ENCODE peak calls at places on chromosomes 11 and 22, in eight cellular contexts. One of them, this sample, is unnamed.

GRCh38 chr11:93407777-93408401 is 77.3 kb downstream of the DEUP1 start:
- DNase-seq in spleen: no peak
- DNase-seq in WTC11: no peak
- DNase-seq in choroid plexus epithelial cell: peak; percentile 11
- DNase-seq in fibroblast of the aortic adventitia: peak; percentile 1
- DNase-seq in GM12865: no peak
- DNase-seq in epithelial cell of proximal tubule: no peak
- DNase-seq in HFFc6: no peak
- DNase-seq in this sample: no peak

GRCh38 chr11:119486691-119487259 is 63.8 kb upstream of the THY1 start:
- DNase-seq in WTC11: no peak
- DNase-seq in spleen: no peak
- DNase-seq in GM12865: no peak
- DNase-seq in choroid plexus epithelial cell: no peak
- DNase-seq in fibroblast of the aortic adventitia: no peak
- DNase-seq in epithelial cell of proximal tubule: no peak
- DNase-seq in HFFc6: no peak
- DNase-seq in this sample: no peak

GRCh38 chr22:19831016-19831415 is 23.7 kb downstream of the GNB1L start:
- DNase-seq in spleen: no peak
- DNase-seq in HFFc6: no peak
- DNase-seq in fibroblast of the aortic adventitia: no peak
- DNase-seq in WTC11: no peak
- DNase-seq in choroid plexus epithelial cell: no peak
- DNase-seq in epithelial cell of proximal tubule: no peak
- DNase-seq in GM12865: no peak
- DNase-seq in this sample: no peak

GRCh38 chr11:62974848-62975522 is 9.8 kb downstream of the SLC22A6 start:
- DNase-seq in spleen: no peak
- DNase-seq in HFFc6: no peak
- DNase-seq in GM12865: peak; percentile 11
- DNase-seq in fibroblast of the aortic adventitia: peak; percentile 10
- DNase-seq in epithelial cell of proximal tubule: no peak
- DNase-seq in WTC11: peak; percentile 71
- DNase-seq in choroid plexus epithelial cell: peak; percentile 9
- DNase-seq in this sample: peak; percentile 34

GRCh38 chr11:112334381-112334780 is 73.7 kb upstream of the PLET1 start:
- DNase-seq in epithelial cell of proximal tubule: no peak
- DNase-seq in fibroblast of the aortic adventitia: no peak
- DNase-seq in spleen: no peak
- DNase-seq in GM12865: no peak
- DNase-seq in HFFc6: no peak
- DNase-seq in choroid plexus epithelial cell: no peak
- DNase-seq in WTC11: no peak
- DNase-seq in this sample: no peak

GRCh38 chr11:47056261-47056915 is 119.8 kb downstream of the CSTPP1 start:
- DNase-seq in HFFc6: peak; percentile 11
- DNase-seq in WTC11: no peak
- DNase-seq in GM12865: peak; percentile 11
- DNase-seq in epithelial cell of proximal tubule: no peak
- DNase-seq in choroid plexus epithelial cell: peak; percentile 93
- DNase-seq in spleen: no peak
- DNase-seq in fibroblast of the aortic adventitia: peak; percentile 89
- DNase-seq in this sample: no peak

GRCh38 chr22:46625113-46625842 is 5.1 kb downstream of the GRAMD4 start:
- DNase-seq in spleen: no peak
- DNase-seq in epithelial cell of proximal tubule: no peak
- DNase-seq in fibroblast of the aortic adventitia: no peak
- DNase-seq in GM12865: no peak
- DNase-seq in choroid plexus epithelial cell: no peak
- DNase-seq in HFFc6: no peak
- DNase-seq in WTC11: no peak
- DNase-seq in this sample: no peak

GRCh38 chr22:45612451-45612901 is 59.2 kb upstream of the ATXN10 start:
- DNase-seq in epithelial cell of proximal tubule: no peak
- DNase-seq in spleen: no peak
- DNase-seq in WTC11: no peak
- DNase-seq in GM12865: no peak
- DNase-seq in fibroblast of the aortic adventitia: peak; percentile 86
- DNase-seq in choroid plexus epithelial cell: peak; percentile 76
- DNase-seq in HFFc6: peak; percentile 82
- DNase-seq in this sample: no peak

GRCh38 chr11:86999859-87000753 is 37.6 kb upstream of the TMEM135 start:
- DNase-seq in HFFc6: peak; percentile 25
- DNase-seq in GM12865: no peak
- DNase-seq in WTC11: no peak
- DNase-seq in choroid plexus epithelial cell: peak; percentile 72
- DNase-seq in epithelial cell of proximal tubule: no peak
- DNase-seq in fibroblast of the aortic adventitia: peak; percentile 73
- DNase-seq in spleen: no peak
- DNase-seq in this sample: no peak

GRCh38 chr11:93633835-93634234 is 27.6 kb upstream of the CEP295 start:
- DNase-seq in GM12865: no peak
- DNase-seq in spleen: no peak
- DNase-seq in epithelial cell of proximal tubule: no peak
- DNase-seq in choroid plexus epithelial cell: no peak
- DNase-seq in WTC11: no peak
- DNase-seq in HFFc6: no peak
- DNase-seq in fibroblast of the aortic adventitia: no peak
- DNase-seq in this sample: no peak

GRCh38 chr22:45185718-45186511 is 22.2 kb downstream of the NUP50 start:
- DNase-seq in choroid plexus epithelial cell: no peak
- DNase-seq in fibroblast of the aortic adventitia: no peak
- DNase-seq in GM12865: no peak
- DNase-seq in epithelial cell of proximal tubule: no peak
- DNase-seq in HFFc6: no peak
- DNase-seq in spleen: peak; percentile 29
- DNase-seq in WTC11: no peak
- DNase-seq in this sample: no peak

GRCh38 chr11:77557553-77557952 is 32.2 kb upstream of the AQP11 start:
- DNase-seq in WTC11: peak; percentile 53
- DNase-seq in spleen: no peak
- DNase-seq in epithelial cell of proximal tubule: no peak
- DNase-seq in GM12865: peak; percentile 35
- DNase-seq in choroid plexus epithelial cell: peak; percentile 42
- DNase-seq in fibroblast of the aortic adventitia: no peak
- DNase-seq in HFFc6: no peak
- DNase-seq in this sample: peak; percentile 15

GRCh38 chr22:29877620-29878019 is 5.4 kb upstream of the MTMR3 start:
- DNase-seq in spleen: no peak
- DNase-seq in choroid plexus epithelial cell: peak; percentile 64
- DNase-seq in fibroblast of the aortic adventitia: peak; percentile 65
- DNase-seq in GM12865: no peak
- DNase-seq in HFFc6: peak; percentile 6
- DNase-seq in WTC11: no peak
- DNase-seq in epithelial cell of proximal tubule: no peak
- DNase-seq in this sample: no peak

GRCh38 chr11:96316869-96317268 is 26.1 kb downstream of the MAML2 start:
- DNase-seq in GM12865: no peak
- DNase-seq in epithelial cell of proximal tubule: no peak
- DNase-seq in WTC11: no peak
- DNase-seq in fibroblast of the aortic adventitia: no peak
- DNase-seq in spleen: no peak
- DNase-seq in HFFc6: no peak
- DNase-seq in choroid plexus epithelial cell: no peak
- DNase-seq in this sample: no peak

GRCh38 chr11:130523609-130524008 is 75.2 kb downstream of the ADAMTS15 start:
- DNase-seq in spleen: no peak
- DNase-seq in fibroblast of the aortic adventitia: peak; percentile 95
- DNase-seq in choroid plexus epithelial cell: peak; percentile 56
- DNase-seq in HFFc6: peak; percentile 82
- DNase-seq in WTC11: no peak
- DNase-seq in epithelial cell of proximal tubule: no peak
- DNase-seq in GM12865: no peak
- DNase-seq in this sample: no peak

GRCh38 chr22:37378642-37379058 is 48.6 kb downstream of the ELFN2 start:
- DNase-seq in epithelial cell of proximal tubule: no peak
- DNase-seq in choroid plexus epithelial cell: peak; percentile 33
- DNase-seq in GM12865: no peak
- DNase-seq in HFFc6: no peak
- DNase-seq in spleen: no peak
- DNase-seq in WTC11: no peak
- DNase-seq in fibroblast of the aortic adventitia: no peak
- DNase-seq in this sample: no peak

GRCh38 chr11:88315981-88316441 is 21.5 kb downstream of the CTSC start:
- DNase-seq in WTC11: no peak
- DNase-seq in epithelial cell of proximal tubule: peak; percentile 30
- DNase-seq in HFFc6: no peak
- DNase-seq in spleen: no peak
- DNase-seq in GM12865: no peak
- DNase-seq in fibroblast of the aortic adventitia: no peak
- DNase-seq in choroid plexus epithelial cell: no peak
- DNase-seq in this sample: no peak

GRCh38 chr11:77449060-77449521 is 24.8 kb downstream of the PAK1 start:
- DNase-seq in epithelial cell of proximal tubule: no peak
- DNase-seq in fibroblast of the aortic adventitia: no peak
- DNase-seq in spleen: no peak
- DNase-seq in GM12865: peak; percentile 89
- DNase-seq in choroid plexus epithelial cell: no peak
- DNase-seq in WTC11: no peak
- DNase-seq in HFFc6: no peak
- DNase-seq in this sample: peak; percentile 50

GRCh38 chr22:21009638-21010425 is 5.1 kb upstream of the P2RX6 start:
- DNase-seq in fibroblast of the aortic adventitia: peak; percentile 59
- DNase-seq in GM12865: peak; percentile 59
- DNase-seq in HFFc6: peak; percentile 44
- DNase-seq in spleen: no peak
- DNase-seq in WTC11: peak; percentile 56
- DNase-seq in choroid plexus epithelial cell: peak; percentile 58
- DNase-seq in epithelial cell of proximal tubule: no peak
- DNase-seq in this sample: no peak

GRCh38 chr11:64947202-64947814 is 11.6 kb upstream of the GPHA2 start:
- DNase-seq in fibroblast of the aortic adventitia: no peak
- DNase-seq in GM12865: no peak
- DNase-seq in spleen: no peak
- DNase-seq in WTC11: no peak
- DNase-seq in choroid plexus epithelial cell: peak; percentile 50
- DNase-seq in HFFc6: peak; percentile 63
- DNase-seq in epithelial cell of proximal tubule: no peak
- DNase-seq in this sample: no peak
- TF ChIP-seq CTCF in fibroblast of the aortic adventitia: peak; percentile 16
- TF ChIP-seq CTCF in GM12865: no peak
- TF ChIP-seq CTCF in spleen: no peak
- TF ChIP-seq CTCF in WTC11: no peak
- TF ChIP-seq CTCF in choroid plexus epithelial cell: peak; percentile 48
- TF ChIP-seq CTCF in HFFc6: peak; percentile 24
- TF ChIP-seq CTCF in epithelial cell of proximal tubule: peak; percentile 31
- TF ChIP-seq CTCF in this sample: no peak

DNA sequence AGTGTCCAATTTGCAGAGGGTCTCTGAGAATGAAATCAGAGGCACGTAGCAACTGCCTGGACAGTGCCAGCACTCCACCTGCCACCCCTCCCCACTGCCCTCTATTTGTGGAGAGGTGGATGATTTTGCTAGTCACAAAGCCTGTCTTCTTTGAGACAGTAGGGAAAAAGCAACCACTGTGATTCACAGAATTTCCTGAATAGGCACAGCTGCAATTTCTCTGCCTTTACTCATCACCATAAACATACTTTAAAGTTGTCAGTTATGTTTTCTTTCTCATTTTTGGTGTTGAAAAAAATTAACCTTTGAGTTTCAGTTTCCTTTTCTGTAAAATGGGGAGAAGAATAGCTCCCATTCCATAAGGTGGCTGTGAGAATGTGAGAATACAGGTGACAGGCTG is 134.3 kb downstream of the TEAD1 start:
- DNase-seq in GM12865: peak; percentile 48
- DNase-seq in WTC11: no peak
- DNase-seq in fibroblast of the aortic adventitia: peak; percentile 46
- DNase-seq in HFFc6: peak; percentile 61
- DNase-seq in choroid plexus epithelial cell: peak; percentile 75
- DNase-seq in epithelial cell of proximal tubule: no peak
- DNase-seq in spleen: no peak
- DNase-seq in this sample: no peak
- TF ChIP-seq CTCF in GM12865: no peak
- TF ChIP-seq CTCF in WTC11: no peak
- TF ChIP-seq CTCF in fibroblast of the aortic adventitia: no peak
- TF ChIP-seq CTCF in HFFc6: no peak
- TF ChIP-seq CTCF in choroid plexus epithelial cell: no peak
- TF ChIP-seq CTCF in epithelial cell of proximal tubule: no peak
- TF ChIP-seq CTCF in spleen: no peak
- TF ChIP-seq CTCF in this sample: no peak

GRCh38 chr22:22712666-22713365 is 68.4 kb downstream of the GGTLC2 start:
- DNase-seq in GM12865: no peak
- DNase-seq in HFFc6: no peak
- DNase-seq in epithelial cell of proximal tubule: no peak
- DNase-seq in fibroblast of the aortic adventitia: no peak
- DNase-seq in spleen: no peak
- DNase-seq in choroid plexus epithelial cell: no peak
- DNase-seq in WTC11: no peak
- DNase-seq in this sample: no peak

GRCh38 chr22:22711532-22711913 is 67.1 kb downstream of the GGTLC2 start:
- DNase-seq in epithelial cell of proximal tubule: no peak
- DNase-seq in choroid plexus epithelial cell: no peak
- DNase-seq in WTC11: no peak
- DNase-seq in spleen: no peak
- DNase-seq in GM12865: no peak
- DNase-seq in fibroblast of the aortic adventitia: no peak
- DNase-seq in HFFc6: no peak
- DNase-seq in this sample: no peak

GRCh38 chr22:22712092-22712658 is 67.8 kb downstream of the GGTLC2 start:
- DNase-seq in WTC11: no peak
- DNase-seq in epithelial cell of proximal tubule: no peak
- DNase-seq in spleen: no peak
- DNase-seq in fibroblast of the aortic adventitia: no peak
- DNase-seq in GM12865: no peak
- DNase-seq in HFFc6: no peak
- DNase-seq in choroid plexus epithelial cell: no peak
- DNase-seq in this sample: no peak

GRCh38 chr22:22710719-22711531 is 66.5 kb downstream of the GGTLC2 start:
- DNase-seq in HFFc6: no peak
- DNase-seq in GM12865: peak; percentile 52
- DNase-seq in spleen: peak; percentile 92
- DNase-seq in epithelial cell of proximal tubule: no peak
- DNase-seq in WTC11: peak; percentile 83
- DNase-seq in choroid plexus epithelial cell: peak; percentile 55
- DNase-seq in fibroblast of the aortic adventitia: peak; percentile 58
- DNase-seq in this sample: peak; percentile 62

GRCh38 chr22:22709719-22710445 is 65.5 kb downstream of the GGTLC2 start:
- DNase-seq in HFFc6: no peak
- DNase-seq in fibroblast of the aortic adventitia: no peak
- DNase-seq in spleen: no peak
- DNase-seq in WTC11: peak; percentile 87
- DNase-seq in choroid plexus epithelial cell: peak; percentile 30
- DNase-seq in epithelial cell of proximal tubule: no peak
- DNase-seq in GM12865: no peak
- DNase-seq in this sample: no peak
- TF ChIP-seq CTCF in HFFc6: peak; percentile 56
- TF ChIP-seq CTCF in fibroblast of the aortic adventitia: peak; percentile 37
- TF ChIP-seq CTCF in spleen: no peak
- TF ChIP-seq CTCF in WTC11: peak; percentile 7
- TF ChIP-seq CTCF in choroid plexus epithelial cell: peak; percentile 57
- TF ChIP-seq CTCF in epithelial cell of proximal tubule: peak; percentile 47
- TF ChIP-seq CTCF in GM12865: peak; percentile 4
- TF ChIP-seq CTCF in this sample: no peak

DNA sequence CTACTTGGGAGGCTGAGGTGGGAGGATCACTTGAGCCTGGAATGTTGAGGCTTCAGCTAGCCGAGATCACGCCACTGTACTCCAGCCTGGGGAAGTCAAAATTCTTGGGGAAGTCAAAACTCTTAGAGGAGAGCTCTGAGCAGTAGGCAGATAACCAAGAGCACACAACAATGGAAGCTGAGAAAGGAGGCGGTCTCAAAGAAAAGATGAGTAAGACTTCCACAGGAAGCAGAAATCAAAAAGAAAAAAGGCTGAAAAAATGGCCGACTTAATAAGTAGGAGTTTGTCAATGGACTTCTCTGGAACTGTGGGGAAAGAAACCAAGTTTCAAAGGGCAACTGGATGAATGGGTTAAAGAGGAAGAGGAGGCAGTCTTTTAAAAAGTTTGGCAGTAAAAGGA is 32.1 kb downstream of the RAB30 start:
- DNase-seq in HFFc6: no peak
- DNase-seq in WTC11: no peak
- DNase-seq in GM12865: no peak
- DNase-seq in spleen: no peak
- DNase-seq in fibroblast of the aortic adventitia: no peak
- DNase-seq in choroid plexus epithelial cell: no peak
- DNase-seq in epithelial cell of proximal tubule: no peak
- DNase-seq in this sample: no peak
- TF ChIP-seq CTCF in HFFc6: no peak
- TF ChIP-seq CTCF in WTC11: no peak
- TF ChIP-seq CTCF in GM12865: no peak
- TF ChIP-seq CTCF in spleen: no peak
- TF ChIP-seq CTCF in fibroblast of the aortic adventitia: no peak
- TF ChIP-seq CTCF in choroid plexus epithelial cell: no peak
- TF ChIP-seq CTCF in epithelial cell of proximal tubule: no peak
- TF ChIP-seq CTCF in this sample: no peak

This sample was measured in GM20000.